ENCODE peak calls at places on chromosomes 3 and 15, in four cellular contexts. F, O, B and C are unnamed samples.

GRCh38 chr15:33584797-33585196 is 274.0 kb downstream of the RYR3 start:
- DNase-seq in F (no peak), O (no peak), B (no peak), C (no peak)

GRCh38 chr15:92655178-92655995 is at the start of gene FAM174B:
- DNase-seq in F (no peak), O (no peak), B (no peak), C (peak)

GRCh38 chr3:87270908-87271727 is 5.3 kb downstream of the POU1F1 start:
- DNase-seq in F (no peak), O (no peak), B (no peak), C (no peak)

GRCh38 chr3:30694148-30694547 is 87.7 kb downstream of the TGFBR2 start:
- DNase-seq in F (no peak), O (no peak), B (no peak), C (no peak)

GRCh38 chr3:72722930-72723726 is 125.1 kb downstream of the SHQ1 start:
- DNase-seq in F (peak), O (no peak), B (no peak), C (no peak)

GRCh38 chr15:31352911-31353811 is 26.5 kb downstream of the KLF13 start:
- DNase-seq in F (peak), O (no peak), B (peak), C (no peak)

GRCh38 chr15:73239564-73240208 is 129.1 kb downstream of the HCN4 start:
- DNase-seq in F (no peak), O (no peak), B (no peak), C (no peak)

GRCh38 chr3:62832569-62832968 is 42.6 kb downstream of the CADPS start:
- DNase-seq in F (no peak), O (no peak), B (no peak), C (no peak)

GRCh38 chr15:96585634-96586386 is 255.3 kb downstream of the NR2F2 start:
- DNase-seq in F (no peak), O (no peak), B (peak), C (no peak)

GRCh38 chr3:147298511-147298982 is 107.8 kb downstream of the ZIC4 start:
- DNase-seq in F (no peak), O (peak), B (no peak), C (no peak)

GRCh38 chr3:97835761-97836160 is 13.9 kb downstream of the CRYBG3 start:
- DNase-seq in F (no peak), O (no peak), B (no peak), C (no peak)

GRCh38 chr3:63050548-63050947 is 175.3 kb upstream of the CADPS start:
- DNase-seq in F (no peak), O (no peak), B (no peak), C (no peak)

GRCh38 chr15:55434989-55435825 is 26.9 kb downstream of the PIERCE2 start:
- DNase-seq in F (no peak), O (peak), B (peak), C (peak)

GRCh38 chr3:186458306-186459107 is 85.7 kb downstream of the CRYGS start:
- DNase-seq in F (no peak), O (no peak), B (peak), C (no peak)

GRCh38 chr15:84973492-84974460 is 7.9 kb upstream of the PDE8A start:
- DNase-seq in F (no peak), O (no peak), B (no peak), C (no peak)

GRCh38 chr15:83498801-83499200 is 51.7 kb downstream of the SH3GL3 start:
- DNase-seq in F (no peak), O (no peak), B (no peak), C (no peak)

GRCh38 chr15:79606831-79607355 is 174.8 kb downstream of the MINAR1 start:
- DNase-seq in F (no peak), O (no peak), B (no peak), C (peak)

GRCh38 chr15:78989701-78990248 is 44.9 kb upstream of the CTSH start:
- DNase-seq in F (no peak), O (no peak), B (no peak), C (no peak)

GRCh38 chr15:48330855-48331795 is at the start of gene DUT:
- DNase-seq in F (peak), O (peak), B (peak), C (peak)

GRCh38 chr3:159609620-159610019 is 379.0 kb upstream of the IL12A start:
- DNase-seq in F (no peak), O (no peak), B (no peak), C (no peak)

GRCh38 chr3:71432044-71432970 is 151.2 kb downstream of the FOXP1 start:
- DNase-seq in F (no peak), O (no peak), B (no peak), C (no peak)

GRCh38 chr15:39118510-39118909 is 462.4 kb upstream of the THBS1 start:
- DNase-seq in F (no peak), O (no peak), B (no peak), C (no peak)
- TF ChIP-seq TARDBP in F (no peak), O (no peak), B (no peak), C (no peak)

GRCh38 chr15:70505411-70505919 is 257.9 kb downstream of the UACA start:
- DNase-seq in F (no peak), O (peak), B (no peak), C (no peak)
- TF ChIP-seq TARDBP in F (no peak), O (no peak), B (no peak), C (no peak)

GRCh38 chr3:154791611-154792010 is 288.5 kb upstream of the MME start:
- DNase-seq in F (no peak), O (no peak), B (no peak), C (no peak)

GRCh38 chr3:154795046-154795445 is 285.1 kb upstream of the MME start:
- DNase-seq in F (no peak), O (no peak), B (no peak), C (no peak)

GRCh38 chr3:154792828-154793227 is 287.3 kb upstream of the MME start:
- DNase-seq in F (no peak), O (no peak), B (no peak), C (no peak)

GRCh38 chr3:154794383-154794782 is 285.7 kb upstream of the MME start:
- DNase-seq in F (no peak), O (no peak), B (no peak), C (no peak)

GRCh38 chr3:154795582-154795981 is 284.5 kb upstream of the MME start:
- DNase-seq in F (no peak), O (no peak), B (no peak), C (no peak)
- TF ChIP-seq TARDBP in F (no peak), O (no peak), B (no peak), C (no peak)

GRCh38 chr3:127716334-127716733 is 43.6 kb downstream of the ABTB1 start:
- DNase-seq in F (no peak), O (no peak), B (no peak), C (no peak)
- TF ChIP-seq TARDBP in F (no peak), O (no peak), B (no peak), C (no peak)

DNA sequence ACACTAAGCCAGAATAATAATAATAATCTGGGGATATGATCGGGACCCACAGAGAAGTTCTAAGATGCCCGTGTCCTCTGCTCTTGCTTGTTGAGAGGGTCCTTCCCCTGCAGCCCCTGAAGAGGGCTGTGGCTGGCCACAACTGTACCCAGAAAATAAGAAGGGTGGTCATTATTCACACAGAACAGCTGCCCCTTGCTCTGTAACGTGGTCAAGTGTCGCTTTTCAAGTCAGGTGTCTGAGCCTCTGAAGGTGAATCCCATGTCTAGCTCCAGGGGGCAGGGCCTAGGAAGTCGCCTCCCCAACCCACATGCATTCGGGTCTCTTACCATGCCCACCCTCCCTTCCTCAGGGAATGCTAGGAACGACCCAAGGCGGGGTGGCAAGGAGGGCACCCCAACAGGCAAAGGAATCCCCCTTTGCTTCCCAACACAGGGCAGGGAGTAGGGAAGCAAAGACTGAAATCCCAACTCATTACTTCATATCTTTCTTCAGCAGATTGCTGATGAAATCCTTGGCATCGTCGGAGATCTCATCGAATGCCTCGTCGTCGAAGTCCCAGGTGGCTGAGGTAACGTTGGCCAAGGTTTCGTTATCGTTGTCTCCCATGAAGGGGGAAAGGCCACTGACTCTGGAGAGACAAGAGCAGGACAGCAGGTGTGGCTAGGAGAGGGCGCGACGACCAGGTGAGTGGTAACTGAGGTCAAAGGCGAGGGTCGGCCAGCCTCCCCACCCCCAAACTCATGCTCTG is 44.3 kb upstream of the HACD2 start:
- DNase-seq in F (no peak), O (no peak), B (no peak), C (no peak)
- TF ChIP-seq TARDBP in F (no peak), O (no peak), B (no peak), C (no peak)